ENCODE peak calls at places on chromosomes 7 and 10, in eight cellular contexts. C is AML-193, F is MCF 10A, Q is NCI-H1105 treated with DMSO at 0.1 percent for 48 hours, H is SK-MEL-5, K is NCI-H2029, O is activated T-cell treated with anti-CD3 and anti-CD28 coated beads for 1 hour, B is osteocyte. U is an unnamed sample.

GRCh38 chr7:353746-354325 is 63.9 kb downstream of the FOXL3 start:
- DNase-seq in C (no peak), F (peak), Q (no peak), H (no peak), K (no peak), O (no peak), B (no peak), U (no peak)

GRCh38 chr7:51238981-51239495 is 77.6 kb downstream of the COBL start:
- DNase-seq in C (no peak), F (no peak), Q (no peak), H (no peak), K (no peak), O (no peak), B (no peak), U (no peak)

GRCh38 chr7:130352335-130353074 is 7.9 kb downstream of the CPA5 start:
- DNase-seq in C (no peak), F (peak), Q (peak), H (no peak), K (no peak), O (no peak), B (no peak), U (peak)

GRCh38 chr7:46205478-46205877 is 284.4 kb upstream of the IGFBP3 start:
- DNase-seq in C (no peak), F (no peak), Q (no peak), H (no peak), K (no peak), O (no peak), B (no peak), U (no peak)

GRCh38 chr7:69564454-69565417 is 33.5 kb upstream of the AUTS2 start:
- DNase-seq in C (no peak), F (no peak), Q (peak), H (peak), K (peak), O (no peak), B (peak), U (peak)

GRCh38 chr10:76922666-76923065 is 714.9 kb downstream of the KCNMA1 start:
- DNase-seq in C (no peak), F (no peak), Q (no peak), H (no peak), K (no peak), O (no peak), B (no peak), U (no peak)

GRCh38 chr10:55063817-55064216 is 262.8 kb upstream of the PCDH15 start:
- DNase-seq in C (no peak), F (no peak), Q (no peak), H (no peak), K (no peak), O (no peak), B (no peak), U (no peak)

GRCh38 chr7:50307368-50308012 is 3.0 kb downstream of the IKZF1 start:
- DNase-seq in C (peak), F (no peak), Q (no peak), H (no peak), K (no peak), O (peak), B (no peak), U (no peak)

GRCh38 chr10:126902157-126902556 is 3.1 kb upstream of the DOCK1 start:
- DNase-seq in C (no peak), F (peak), Q (no peak), H (peak), K (no peak), O (no peak), B (no peak), U (no peak)